ENCODE peak calls at places on chromosomes 6 and 20, in nine cellular contexts. G, B, C, X, T, K, L, N and I are unnamed samples.

GRCh38 chr6:49839162-49839561 is 27.2 kb downstream of the CRISP1 start:
- DNase-seq in L (no peak), C (no peak), N (no peak), X (no peak), T (no peak), G (no peak), K (no peak), B (no peak), I (no peak)

GRCh38 chr6:49205526-49205925 is 257.5 kb downstream of the MMUT start:
- DNase-seq in T (no peak), C (no peak), L (no peak), N (no peak), B (no peak), K (no peak), G (no peak), X (no peak), I (no peak)

GRCh38 chr6:119267506-119267905 is 82.1 kb downstream of the MAN1A1 start:
- DNase-seq in N (no peak), T (no peak), C (no peak), B (no peak), G (no peak), L (no peak), K (peak; percentile 12), X (no peak), I (no peak)

GRCh38 chr20:4063631-4064030 is 48.3 kb upstream of the RNF24 start:
- DNase-seq in N (peak; percentile 59), G (no peak), L (no peak), C (no peak), B (no peak), X (no peak), T (no peak), K (no peak), I (no peak)

GRCh38 chr6:36050305-36050704 is 22.7 kb downstream of the MAPK14 start:
- DNase-seq in C (no peak), B (no peak), N (no peak), L (no peak), X (no peak), G (no peak), T (no peak), K (peak; percentile 5), I (no peak)

GRCh38 chr6:51350308-51350904 is 531.7 kb downstream of the TFAP2B start:
- DNase-seq in G (no peak), C (peak; percentile 6), T (peak; percentile 1), B (no peak), X (no peak), K (no peak), L (no peak), N (peak; percentile 0), I (no peak)

GRCh38 chr20:56540415-56540814 is 7.4 kb downstream of the FAM209B start:
- DNase-seq in B (no peak), C (no peak), T (no peak), K (no peak), G (no peak), N (peak; percentile 21), L (no peak), X (no peak), I (no peak)

GRCh38 chr20:16709017-16709416 is 20.8 kb upstream of the SNRPB2 start:
- DNase-seq in C (peak; percentile 41), N (no peak), K (peak; percentile 59), T (no peak), G (no peak), L (no peak), X (no peak), B (no peak), I (no peak)

GRCh38 chr20:51446656-51447055 is 95.9 kb downstream of the NFATC2 start:
- DNase-seq in X (peak; percentile 14), C (no peak), K (no peak), T (peak; percentile 86), G (no peak), B (no peak), N (peak; percentile 95), L (peak; percentile 27), I (no peak)

GRCh38 chr6:29301401-29301800 is at the start of gene OR14J1:
- DNase-seq in C (no peak), B (no peak), T (no peak), N (no peak), K (no peak), X (no peak), G (no peak), L (no peak), I (no peak)

GRCh38 chr20:48682529-48683385 is 145.0 kb downstream of the PREX1 start:
- DNase-seq in B (no peak), G (peak; percentile 94), K (no peak), N (peak; percentile 99), X (no peak), T (no peak), C (no peak), L (peak; percentile 19), I (peak; percentile 92)

GRCh38 chr6:111725446-111726112 is 119.9 kb upstream of the TRAF3IP2 start:
- DNase-seq in N (peak; percentile 56), C (no peak), L (peak; percentile 69), K (no peak), T (no peak), X (no peak), G (no peak), B (peak; percentile 64), I (no peak)

GRCh38 chr6:161254126-161254753 is 19.6 kb downstream of the AGPAT4 start:
- DNase-seq in T (no peak), N (peak; percentile 34), G (no peak), K (no peak), B (no peak), L (no peak), C (no peak), X (no peak), I (no peak)

GRCh38 chr20:922781-923180 is 6.6 kb upstream of the ANGPT4 start:
- DNase-seq in C (no peak), X (no peak), B (no peak), G (no peak), T (no peak), N (no peak), K (no peak), L (no peak), I (no peak)